ENCODE peak calls at places on chromosome 4, in nine cellular contexts. One of them, this sample, is unnamed.

GRCh38 chr4:86688026-86688425 is 93.9 kb downstream of the PTPN13 start:
- DNase-seq in MM.1S: no peak
- DNase-seq in endothelial cell of umbilical vein: no peak
- DNase-seq in adrenal gland: no peak
- DNase-seq in ascending aorta: no peak
- DNase-seq in CD4-positive, CD25-positive, alpha-beta regulatory T cell: no peak
- DNase-seq in uterus: no peak
- DNase-seq in aorta: no peak
- DNase-seq in heart right ventricle: no peak
- DNase-seq in this sample: no peak

GRCh38 chr4:67332627-67333026 is 212.7 kb downstream of the CENPC start:
- DNase-seq in MM.1S: peak; percentile 10
- DNase-seq in endothelial cell of umbilical vein: peak; percentile 2
- DNase-seq in uterus: no peak
- DNase-seq in heart right ventricle: no peak
- DNase-seq in CD4-positive, CD25-positive, alpha-beta regulatory T cell: no peak
- DNase-seq in ascending aorta: no peak
- DNase-seq in adrenal gland: no peak
- DNase-seq in aorta: no peak
- DNase-seq in this sample: no peak

GRCh38 chr4:15774020-15774420 is 4.1 kb upstream of the CD38 start:
- DNase-seq in uterus: no peak
- DNase-seq in endothelial cell of umbilical vein: no peak
- DNase-seq in ascending aorta: no peak
- DNase-seq in adrenal gland: no peak
- DNase-seq in heart right ventricle: no peak
- DNase-seq in MM.1S: no peak
- DNase-seq in CD4-positive, CD25-positive, alpha-beta regulatory T cell: no peak
- DNase-seq in aorta: no peak
- DNase-seq in this sample: peak; percentile 54

GRCh38 chr4:150886597-150886996 is 128.5 kb downstream of the LRBA start:
- DNase-seq in heart right ventricle: no peak
- DNase-seq in aorta: no peak
- DNase-seq in CD4-positive, CD25-positive, alpha-beta regulatory T cell: no peak
- DNase-seq in endothelial cell of umbilical vein: no peak
- DNase-seq in ascending aorta: no peak
- DNase-seq in MM.1S: no peak
- DNase-seq in adrenal gland: no peak
- DNase-seq in uterus: no peak
- DNase-seq in this sample: no peak

GRCh38 chr4:187612211-187612780 is 383.3 kb upstream of the ZFP42 start:
- DNase-seq in endothelial cell of umbilical vein: no peak
- DNase-seq in CD4-positive, CD25-positive, alpha-beta regulatory T cell: no peak
- DNase-seq in ascending aorta: no peak
- DNase-seq in aorta: no peak
- DNase-seq in uterus: no peak
- DNase-seq in heart right ventricle: no peak
- DNase-seq in adrenal gland: no peak
- DNase-seq in MM.1S: no peak
- DNase-seq in this sample: no peak

GRCh38 chr4:110442309-110442708 is 33.6 kb upstream of the ENPEP start:
- DNase-seq in adrenal gland: no peak
- DNase-seq in MM.1S: no peak
- DNase-seq in ascending aorta: no peak
- DNase-seq in aorta: no peak
- DNase-seq in heart right ventricle: no peak
- DNase-seq in uterus: no peak
- DNase-seq in CD4-positive, CD25-positive, alpha-beta regulatory T cell: no peak
- DNase-seq in endothelial cell of umbilical vein: no peak
- DNase-seq in this sample: no peak

GRCh38 chr4:21728231-21728758 is 220.3 kb downstream of the KCNIP4 start:
- DNase-seq in uterus: no peak
- DNase-seq in MM.1S: no peak
- DNase-seq in endothelial cell of umbilical vein: no peak
- DNase-seq in ascending aorta: no peak
- DNase-seq in aorta: no peak
- DNase-seq in CD4-positive, CD25-positive, alpha-beta regulatory T cell: no peak
- DNase-seq in adrenal gland: no peak
- DNase-seq in heart right ventricle: no peak
- DNase-seq in this sample: no peak

GRCh38 chr4:42642136-42642797 is 14.6 kb downstream of the ATP8A1 start:
- DNase-seq in heart right ventricle: no peak
- DNase-seq in adrenal gland: no peak
- DNase-seq in MM.1S: no peak
- DNase-seq in CD4-positive, CD25-positive, alpha-beta regulatory T cell: no peak
- DNase-seq in endothelial cell of umbilical vein: no peak
- DNase-seq in ascending aorta: no peak
- DNase-seq in uterus: no peak
- DNase-seq in aorta: no peak
- DNase-seq in this sample: no peak

GRCh38 chr4:86641516-86642090 is 47.5 kb downstream of the PTPN13 start:
- DNase-seq in adrenal gland: no peak
- DNase-seq in uterus: no peak
- DNase-seq in heart right ventricle: no peak
- DNase-seq in CD4-positive, CD25-positive, alpha-beta regulatory T cell: no peak
- DNase-seq in aorta: no peak
- DNase-seq in endothelial cell of umbilical vein: no peak
- DNase-seq in ascending aorta: no peak
- DNase-seq in MM.1S: no peak
- DNase-seq in this sample: no peak

GRCh38 chr4:174058846-174059245 is 224.6 kb downstream of the FBXO8 start:
- DNase-seq in aorta: no peak
- DNase-seq in MM.1S: no peak
- DNase-seq in endothelial cell of umbilical vein: no peak
- DNase-seq in ascending aorta: no peak
- DNase-seq in CD4-positive, CD25-positive, alpha-beta regulatory T cell: no peak
- DNase-seq in heart right ventricle: no peak
- DNase-seq in uterus: no peak
- DNase-seq in adrenal gland: no peak
- DNase-seq in this sample: no peak

GRCh38 chr4:44017422-44017739 is 431.2 kb downstream of the KCTD8 start:
- DNase-seq in CD4-positive, CD25-positive, alpha-beta regulatory T cell: no peak
- DNase-seq in endothelial cell of umbilical vein: no peak
- DNase-seq in adrenal gland: no peak
- DNase-seq in ascending aorta: no peak
- DNase-seq in heart right ventricle: no peak
- DNase-seq in aorta: no peak
- DNase-seq in uterus: no peak
- DNase-seq in MM.1S: no peak
- DNase-seq in this sample: no peak

GRCh38 chr4:44019721-44020120 is 428.9 kb downstream of the KCTD8 start:
- DNase-seq in CD4-positive, CD25-positive, alpha-beta regulatory T cell: no peak
- DNase-seq in adrenal gland: no peak
- DNase-seq in heart right ventricle: no peak
- DNase-seq in ascending aorta: no peak
- DNase-seq in MM.1S: no peak
- DNase-seq in endothelial cell of umbilical vein: no peak
- DNase-seq in aorta: no peak
- DNase-seq in uterus: no peak
- DNase-seq in this sample: no peak

DNA sequence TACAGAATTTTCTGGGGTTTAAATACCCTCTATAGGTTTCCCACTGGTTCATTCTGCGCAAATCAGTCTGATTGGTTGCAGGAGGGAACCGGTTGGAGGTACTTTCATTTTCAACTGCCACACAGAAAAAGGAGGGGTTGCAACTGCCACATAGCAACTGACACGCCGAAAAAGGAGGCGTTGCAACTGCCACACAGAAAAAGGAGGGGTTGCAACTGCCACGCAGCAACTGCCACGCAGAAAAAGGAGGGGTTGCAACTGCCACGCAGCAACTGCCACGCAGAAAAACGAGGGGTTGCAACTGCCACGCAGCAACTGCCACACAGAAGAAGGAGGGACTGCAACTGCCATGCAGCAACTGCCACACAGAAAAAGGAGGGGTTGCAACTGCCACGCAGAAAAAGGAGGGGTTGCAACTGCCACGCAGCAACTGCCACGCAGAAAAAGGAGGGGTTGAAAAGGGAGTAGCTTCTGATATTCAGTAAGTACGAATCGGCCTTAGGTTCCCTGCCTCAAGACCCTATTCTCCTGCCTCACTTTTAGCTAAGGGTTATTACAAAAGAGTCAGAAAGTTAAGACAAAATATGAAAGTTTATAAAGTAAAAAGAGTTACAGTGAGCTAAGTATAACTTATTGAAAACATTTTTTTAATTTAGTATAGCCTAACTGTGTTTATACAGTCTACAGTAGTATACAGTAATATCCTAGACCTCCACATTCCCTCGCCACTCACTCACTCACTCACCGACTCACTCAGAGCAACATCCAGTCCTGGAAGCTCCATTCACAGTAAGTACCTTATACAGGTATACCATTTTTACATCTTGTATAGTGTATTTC is 431.8 kb downstream of the KCTD8 start:
- DNase-seq in heart right ventricle: no peak
- DNase-seq in adrenal gland: no peak
- DNase-seq in aorta: no peak
- DNase-seq in uterus: no peak
- DNase-seq in ascending aorta: no peak
- DNase-seq in MM.1S: peak; percentile 58
- DNase-seq in endothelial cell of umbilical vein: no peak
- DNase-seq in CD4-positive, CD25-positive, alpha-beta regulatory T cell: no peak
- DNase-seq in this sample: no peak
- H3K4me3 ChIP-seq in heart right ventricle: no peak overlapping the region
- H3K4me3 ChIP-seq in adrenal gland: no peak overlapping the region
- H3K4me3 ChIP-seq in aorta: no peak overlapping the region
- H3K4me3 ChIP-seq in uterus: no peak overlapping the region
- H3K4me3 ChIP-seq in ascending aorta: no peak overlapping the region
- H3K4me3 ChIP-seq in MM.1S: peak overlapping the region; percentile 41
- H3K4me3 ChIP-seq in endothelial cell of umbilical vein: no peak overlapping the region
- H3K4me3 ChIP-seq in CD4-positive, CD25-positive, alpha-beta regulatory T cell: no peak overlapping the region
- H3K4me3 ChIP-seq in this sample: no peak overlapping the region

DNA sequence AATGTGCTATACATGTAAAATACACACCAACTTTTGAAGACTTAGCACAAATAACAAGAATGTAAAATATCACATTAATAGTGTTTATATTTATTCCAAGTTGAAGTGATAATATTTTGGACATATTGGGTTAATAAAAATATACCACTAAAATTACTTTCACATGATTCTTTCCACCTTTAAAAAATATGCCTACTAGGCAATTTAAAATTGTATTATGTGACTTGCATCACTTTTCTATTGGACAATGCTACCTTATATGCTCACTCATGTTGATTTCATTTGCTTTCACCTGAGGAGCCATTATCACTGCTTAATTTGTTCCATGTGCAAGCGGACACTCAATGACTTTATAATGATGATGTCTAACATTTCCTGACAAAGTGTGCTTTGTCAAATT is 3.4 kb upstream of the PACRGL start:
- DNase-seq in CD4-positive, CD25-positive, alpha-beta regulatory T cell: no peak
- DNase-seq in heart right ventricle: no peak
- DNase-seq in MM.1S: no peak
- DNase-seq in uterus: no peak
- DNase-seq in aorta: no peak
- DNase-seq in adrenal gland: no peak
- DNase-seq in ascending aorta: no peak
- DNase-seq in endothelial cell of umbilical vein: no peak
- DNase-seq in this sample: no peak
- H3K4me1 ChIP-seq in CD4-positive, CD25-positive, alpha-beta regulatory T cell: peaks cover 17% of the 10 kb centered on the region
- H3K4me1 ChIP-seq in heart right ventricle: peaks cover 17% of the 10 kb centered on the region
- H3K4me1 ChIP-seq in MM.1S: no peaks in the 10 kb centered on the region
- H3K4me1 ChIP-seq in uterus: no peaks in the 10 kb centered on the region
- H3K4me1 ChIP-seq in aorta: no peaks in the 10 kb centered on the region
- H3K4me1 ChIP-seq in adrenal gland: peaks cover 17% of the 10 kb centered on the region
- H3K4me1 ChIP-seq in ascending aorta: no peaks in the 10 kb centered on the region
- H3K4me1 ChIP-seq in endothelial cell of umbilical vein: peaks cover 18% of the 10 kb centered on the region
- H3K4me1 ChIP-seq in this sample: peaks cover 14% of the 10 kb centered on the region

DNA sequence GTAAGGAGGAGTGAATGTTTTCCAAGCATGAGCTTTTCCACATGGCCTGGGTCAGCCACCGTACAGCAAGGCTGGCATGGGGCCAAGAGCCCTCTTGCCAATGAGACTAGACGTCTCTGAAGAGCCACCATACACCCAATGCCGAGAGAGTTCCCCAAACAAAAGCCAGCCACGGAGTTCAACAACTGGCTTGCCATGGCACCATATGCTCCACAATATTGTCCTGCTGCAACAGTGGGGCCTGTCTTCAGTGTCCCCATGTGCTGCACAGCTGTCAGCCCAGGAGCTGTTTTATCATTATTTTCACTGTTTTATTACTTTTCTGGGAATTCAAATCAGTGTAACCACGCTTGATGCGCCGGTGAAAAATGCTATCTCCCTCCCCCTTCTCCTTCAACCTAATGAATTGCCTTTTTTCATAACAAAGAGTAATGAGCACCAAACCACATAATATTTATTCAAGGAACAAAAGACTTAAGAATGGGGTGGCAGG is 18.4 kb downstream of the MAML3 start:
- DNase-seq in endothelial cell of umbilical vein: peak; percentile 48
- DNase-seq in aorta: peak; percentile 81
- DNase-seq in MM.1S: no peak
- DNase-seq in adrenal gland: peak; percentile 90
- DNase-seq in uterus: peak; percentile 69
- DNase-seq in CD4-positive, CD25-positive, alpha-beta regulatory T cell: no peak
- DNase-seq in ascending aorta: no peak
- DNase-seq in heart right ventricle: peak; percentile 63
- DNase-seq in this sample: no peak
- H3K4me3 ChIP-seq in endothelial cell of umbilical vein: no peak overlapping the region
- H3K4me3 ChIP-seq in aorta: no peak overlapping the region
- H3K4me3 ChIP-seq in MM.1S: no peak overlapping the region
- H3K4me3 ChIP-seq in adrenal gland: no peak overlapping the region
- H3K4me3 ChIP-seq in uterus: peak overlapping the region; percentile 2
- H3K4me3 ChIP-seq in CD4-positive, CD25-positive, alpha-beta regulatory T cell: no peak overlapping the region
- H3K4me3 ChIP-seq in ascending aorta: no peak overlapping the region
- H3K4me3 ChIP-seq in heart right ventricle: no peak overlapping the region
- H3K4me3 ChIP-seq in this sample: no peak overlapping the region

GRCh38 chr4:7976025-7976424 is 36.4 kb upstream of the AFAP1 start:
- DNase-seq in MM.1S: no peak
- DNase-seq in endothelial cell of umbilical vein: no peak
- DNase-seq in ascending aorta: no peak
- DNase-seq in adrenal gland: no peak
- DNase-seq in aorta: no peak
- DNase-seq in uterus: no peak
- DNase-seq in heart right ventricle: no peak
- DNase-seq in CD4-positive, CD25-positive, alpha-beta regulatory T cell: no peak
- DNase-seq in this sample: no peak

GRCh38 chr4:7971881-7972500 is 32.3 kb upstream of the AFAP1 start:
- DNase-seq in heart right ventricle: no peak
- DNase-seq in MM.1S: no peak
- DNase-seq in uterus: no peak
- DNase-seq in CD4-positive, CD25-positive, alpha-beta regulatory T cell: no peak
- DNase-seq in adrenal gland: no peak
- DNase-seq in endothelial cell of umbilical vein: no peak
- DNase-seq in ascending aorta: no peak
- DNase-seq in aorta: no peak
- DNase-seq in this sample: no peak

GRCh38 chr4:7973545-7973981 is 33.9 kb upstream of the AFAP1 start:
- DNase-seq in heart right ventricle: no peak
- DNase-seq in ascending aorta: peak; percentile 67
- DNase-seq in MM.1S: no peak
- DNase-seq in adrenal gland: no peak
- DNase-seq in uterus: no peak
- DNase-seq in CD4-positive, CD25-positive, alpha-beta regulatory T cell: no peak
- DNase-seq in aorta: no peak
- DNase-seq in endothelial cell of umbilical vein: no peak
- DNase-seq in this sample: no peak

GRCh38 chr4:7976634-7977033 is 37.0 kb upstream of the AFAP1 start:
- DNase-seq in adrenal gland: no peak
- DNase-seq in endothelial cell of umbilical vein: no peak
- DNase-seq in CD4-positive, CD25-positive, alpha-beta regulatory T cell: no peak
- DNase-seq in ascending aorta: no peak
- DNase-seq in MM.1S: no peak
- DNase-seq in aorta: no peak
- DNase-seq in heart right ventricle: no peak
- DNase-seq in uterus: no peak
- DNase-seq in this sample: no peak

GRCh38 chr4:7974425-7974824 is 34.8 kb upstream of the AFAP1 start:
- DNase-seq in CD4-positive, CD25-positive, alpha-beta regulatory T cell: no peak
- DNase-seq in heart right ventricle: no peak
- DNase-seq in aorta: no peak
- DNase-seq in MM.1S: no peak
- DNase-seq in adrenal gland: no peak
- DNase-seq in ascending aorta: no peak
- DNase-seq in endothelial cell of umbilical vein: no peak
- DNase-seq in uterus: no peak
- DNase-seq in this sample: no peak
- H3K4me1 ChIP-seq in CD4-positive, CD25-positive, alpha-beta regulatory T cell: peaks cover 30% of the 10 kb centered on the region
- H3K4me1 ChIP-seq in heart right ventricle: peaks cover 43% of the 10 kb centered on the region
- H3K4me1 ChIP-seq in aorta: no peaks in the 10 kb centered on the region
- H3K4me1 ChIP-seq in MM.1S: no peaks in the 10 kb centered on the region
- H3K4me1 ChIP-seq in adrenal gland: peaks cover 8% of the 10 kb centered on the region
- H3K4me1 ChIP-seq in ascending aorta: no peaks in the 10 kb centered on the region
- H3K4me1 ChIP-seq in endothelial cell of umbilical vein: peaks cover 25% of the 10 kb centered on the region
- H3K4me1 ChIP-seq in uterus: no peaks in the 10 kb centered on the region
- H3K4me1 ChIP-seq in this sample: peaks cover 18% of the 10 kb centered on the region

This sample was measured in left lung.